ENCODE peak calls at places on chromosomes 16 and 17, in five cellular contexts. One of them, this sample, is unnamed.

GRCh38 chr17:74288785-74289184 is 14.8 kb downstream of the DNAI2 start:
- DNase-seq in transverse colon: no peak
- DNase-seq in stimulated activated CD8-positive, alpha-beta memory T cell treated with anti-CD3 and anti-CD28 coated beads, Interleukin-15, amount 100 ng/mL, for 24 hours: no peak
- DNase-seq in T1000: no peak
- DNase-seq in HepG2: no peak
- DNase-seq in this sample: no peak

GRCh38 chr17:28842282-28843012 is at the start of gene FAM222B:
- DNase-seq in transverse colon: peak; percentile 86
- DNase-seq in T1000: peak; percentile 85
- DNase-seq in HepG2: peak; percentile 79
- DNase-seq in stimulated activated CD8-positive, alpha-beta memory T cell treated with anti-CD3 and anti-CD28 coated beads, Interleukin-15, amount 100 ng/mL, for 24 hours: peak; percentile 68
- DNase-seq in this sample: peak; percentile 66

GRCh38 chr17:18380471-18381157 is 3.0 kb downstream of the EVPLL start:
- DNase-seq in transverse colon: no peak
- DNase-seq in HepG2: no peak
- DNase-seq in T1000: no peak
- DNase-seq in stimulated activated CD8-positive, alpha-beta memory T cell treated with anti-CD3 and anti-CD28 coated beads, Interleukin-15, amount 100 ng/mL, for 24 hours: no peak
- DNase-seq in this sample: no peak

GRCh38 chr16:70695351-70696070 is 9.7 kb upstream of the MTSS2 start:
- DNase-seq in HepG2: peak; percentile 34
- DNase-seq in transverse colon: peak; percentile 47
- DNase-seq in stimulated activated CD8-positive, alpha-beta memory T cell treated with anti-CD3 and anti-CD28 coated beads, Interleukin-15, amount 100 ng/mL, for 24 hours: no peak
- DNase-seq in T1000: no peak
- DNase-seq in this sample: no peak

GRCh38 chr17:34569591-34569990 is 9.8 kb upstream of the TMEM132E start:
- DNase-seq in stimulated activated CD8-positive, alpha-beta memory T cell treated with anti-CD3 and anti-CD28 coated beads, Interleukin-15, amount 100 ng/mL, for 24 hours: no peak
- DNase-seq in HepG2: no peak
- DNase-seq in T1000: no peak
- DNase-seq in transverse colon: no peak
- DNase-seq in this sample: no peak

GRCh38 chr17:20307325-20307910 is 159.9 kb downstream of the LGALS9B start:
- DNase-seq in transverse colon: no peak
- DNase-seq in T1000: no peak
- DNase-seq in stimulated activated CD8-positive, alpha-beta memory T cell treated with anti-CD3 and anti-CD28 coated beads, Interleukin-15, amount 100 ng/mL, for 24 hours: no peak
- DNase-seq in HepG2: no peak
- DNase-seq in this sample: no peak

GRCh38 chr17:65287040-65287439 is 149.9 kb downstream of the RGS9 start:
- DNase-seq in stimulated activated CD8-positive, alpha-beta memory T cell treated with anti-CD3 and anti-CD28 coated beads, Interleukin-15, amount 100 ng/mL, for 24 hours: no peak
- DNase-seq in HepG2: no peak
- DNase-seq in T1000: peak; percentile 61
- DNase-seq in transverse colon: no peak
- DNase-seq in this sample: no peak

GRCh38 chr16:29765167-29766032 is 12.7 kb upstream of the ZG16 start:
- DNase-seq in T1000: no peak
- DNase-seq in stimulated activated CD8-positive, alpha-beta memory T cell treated with anti-CD3 and anti-CD28 coated beads, Interleukin-15, amount 100 ng/mL, for 24 hours: no peak
- DNase-seq in HepG2: peak; percentile 92
- DNase-seq in transverse colon: peak; percentile 69
- DNase-seq in this sample: no peak

GRCh38 chr17:18076941-18077340 is 10.8 kb upstream of the DRG2 start:
- DNase-seq in transverse colon: no peak
- DNase-seq in HepG2: no peak
- DNase-seq in T1000: no peak
- DNase-seq in stimulated activated CD8-positive, alpha-beta memory T cell treated with anti-CD3 and anti-CD28 coated beads, Interleukin-15, amount 100 ng/mL, for 24 hours: no peak
- DNase-seq in this sample: no peak

This sample was measured in GOT3.